ENCODE peak calls at places on chromosomes 16 and 17, in ten cellular contexts. S, P, U, M, H, X, F, A, G and V are unnamed samples.

GRCh38 chr16:15983898-15984297 is 34.5 kb downstream of the ABCC1 start:
- DNase-seq in S (peak), P (no peak), U (no peak), M (peak), H (no peak), X (no peak), F (no peak), A (no peak), G (no peak), V (no peak)

GRCh38 chr17:80892900-80893603 is 98.6 kb upstream of the CHMP6 start:
- DNase-seq in S (peak), P (no peak), U (no peak), M (no peak), H (no peak), X (no peak), F (no peak), A (peak), G (no peak), V (peak)

GRCh38 chr17:81683208-81683583 is 401 bp downstream of the ARL16 start:
- DNase-seq in S (peak), P (no peak), U (no peak), M (no peak), H (no peak), X (no peak), F (no peak), A (no peak), G (no peak), V (peak)

GRCh38 chr16:56263711-56264608 is 72.7 kb downstream of the GNAO1 start:
- DNase-seq in S (no peak), P (no peak), U (peak), M (peak), H (no peak), X (no peak), F (no peak), A (no peak), G (no peak), V (no peak)

GRCh38 chr17:39923230-39923629 is 4.2 kb downstream of the ORMDL3 start:
- DNase-seq in S (no peak), P (no peak), U (no peak), M (no peak), H (no peak), X (no peak), F (no peak), A (no peak), G (no peak), V (no peak)

GRCh38 chr17:7750321-7750821 is 32.8 kb downstream of the DNAH2 start:
- DNase-seq in S (peak), P (no peak), U (no peak), M (no peak), H (no peak), X (no peak), F (no peak), A (no peak), G (no peak), V (no peak)

GRCh38 chr17:74736423-74737298 is at the start of gene RAB37:
- DNase-seq in S (no peak), P (no peak), U (peak), M (peak), H (no peak), X (no peak), F (no peak), A (peak), G (peak), V (peak)

GRCh38 chr17:77287432-77288068 is 146.8 kb downstream of the SEC14L1 start:
- DNase-seq in S (peak), P (no peak), U (no peak), M (peak), H (peak), X (no peak), F (no peak), A (peak), G (no peak), V (no peak)

GRCh38 chr17:9175700-9176467 is 154.6 kb downstream of the NTN1 start:
- DNase-seq in S (no peak), P (no peak), U (no peak), M (no peak), H (peak), X (no peak), F (no peak), A (no peak), G (no peak), V (no peak)

DNA sequence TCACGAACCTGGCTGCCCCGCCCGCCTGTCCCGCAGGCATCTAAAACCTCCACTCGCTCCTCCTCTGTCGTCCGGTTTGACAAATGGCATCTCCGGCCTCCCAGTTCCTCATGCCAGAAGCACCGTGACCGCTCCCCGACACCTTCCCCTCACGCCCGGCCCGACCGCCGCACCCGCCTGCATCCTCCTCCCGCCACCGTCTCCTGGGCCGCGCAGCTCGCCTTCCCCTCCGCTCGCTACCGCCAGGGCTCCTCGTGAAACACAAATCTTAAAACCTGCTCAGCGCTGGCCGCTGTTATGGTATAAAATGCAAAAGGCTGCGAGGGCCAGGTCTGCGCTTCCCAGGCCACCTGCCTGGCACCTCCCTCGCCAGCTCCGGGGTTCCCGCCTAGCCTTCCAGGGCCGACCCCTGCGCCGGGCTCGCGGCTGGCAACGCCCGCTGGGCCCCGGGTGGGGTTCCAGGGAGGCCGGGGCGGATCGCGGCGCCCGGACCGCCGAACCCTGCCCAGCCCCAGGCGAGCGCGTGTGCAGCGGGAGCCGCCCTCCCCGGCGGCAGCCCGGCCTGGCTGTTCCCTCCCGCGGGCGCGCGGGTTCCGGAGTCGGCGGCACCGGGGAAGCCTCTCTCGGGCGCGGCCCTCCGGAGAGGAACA is 488 bp downstream of the SPSB3 start:
- DNase-seq in S (peak), P (no peak), U (no peak), M (peak), H (no peak), X (no peak), F (no peak), A (peak), G (peak), V (peak)
- TF ChIP-seq POLR2A in S (no peak), P (no peak), U (peak), M (no peak), H (no peak), X (no peak), F (no peak), A (peak), G (no peak), V (no peak)

GRCh38 chr17:57915532-57915931 is 39.7 kb downstream of the CUEDC1 start:
- DNase-seq in S (peak), P (no peak), U (no peak), M (peak), H (no peak), X (no peak), F (no peak), A (no peak), G (no peak), V (no peak)
- H3K4me3 ChIP-seq in S (no peak), P (no peak), U (no peak), M (no peak), H (no peak), X (no peak), F (no peak), A (no peak), G (no peak), V (no peak)

DNA sequence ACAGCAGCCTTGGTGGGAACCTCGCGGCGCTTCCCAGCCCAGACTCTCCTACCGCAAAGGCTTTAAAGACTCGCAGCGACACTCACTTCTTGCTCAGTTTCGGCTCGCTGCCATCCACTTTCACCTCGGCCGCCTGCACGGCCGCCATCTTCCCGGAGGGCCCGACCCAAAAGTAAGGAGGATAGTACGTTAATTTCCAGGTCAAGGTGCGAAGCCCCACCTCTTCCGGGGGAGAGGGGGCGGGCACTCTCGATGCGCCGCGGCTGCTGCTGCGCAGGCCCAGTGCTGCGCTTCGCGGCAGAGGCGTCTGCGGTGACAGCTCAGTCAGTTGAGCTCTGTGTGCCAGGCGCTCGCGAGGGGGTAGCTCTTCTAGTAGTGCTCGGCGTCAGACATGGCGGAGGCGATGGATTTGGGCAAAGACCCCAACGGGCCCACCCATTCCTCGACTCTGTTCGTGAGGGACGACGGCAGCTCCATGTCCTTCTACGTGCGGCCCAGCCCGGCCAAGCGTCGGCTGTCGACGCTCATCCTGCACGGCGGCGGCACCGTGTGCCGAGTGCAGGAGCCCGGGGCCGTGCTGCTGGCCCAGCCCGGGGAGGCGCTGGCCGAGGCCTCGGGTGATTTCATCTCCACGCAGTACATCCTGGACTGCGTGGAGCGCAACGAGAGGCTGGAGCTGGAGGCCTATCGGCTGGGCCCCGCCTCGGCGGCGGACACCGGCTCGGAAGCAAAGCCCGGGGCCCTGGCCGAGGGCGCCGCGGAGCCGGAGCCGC is at the start of the genes KARS1 and TERF2IP:
- DNase-seq in S (peak), P (peak), U (peak), M (peak), H (peak), X (peak), F (peak), A (peak), G (peak), V (peak)
- TF ChIP-seq POLR2A in S (peak), P (peak), U (peak), M (peak), H (peak), X (peak), F (peak), A (peak), G (peak), V (peak)

GRCh38 chr17:162689-163088 is 18.8 kb downstream of the DOC2B start:
- DNase-seq in S (no peak), P (no peak), U (no peak), M (no peak), H (no peak), X (no peak), F (no peak), A (no peak), G (no peak), V (no peak)

GRCh38 chr17:161481-161880 is 20.0 kb downstream of the DOC2B start:
- DNase-seq in S (no peak), P (no peak), U (no peak), M (no peak), H (no peak), X (no peak), F (no peak), A (no peak), G (no peak), V (no peak)

GRCh38 chr17:163514-164103 is 17.8 kb downstream of the DOC2B start:
- DNase-seq in S (no peak), P (no peak), U (peak), M (no peak), H (no peak), X (no peak), F (no peak), A (no peak), G (no peak), V (no peak)

GRCh38 chr17:165939-166338 is 15.5 kb downstream of the DOC2B start:
- DNase-seq in S (no peak), P (no peak), U (no peak), M (no peak), H (no peak), X (no peak), F (no peak), A (no peak), G (no peak), V (no peak)

GRCh38 chr17:164536-165235 is 16.8 kb downstream of the DOC2B start:
- DNase-seq in S (peak), P (no peak), U (peak), M (peak), H (no peak), X (peak), F (no peak), A (peak), G (no peak), V (peak)
- H3K4me3 ChIP-seq in S (no peak), P (no peak), U (no peak), M (no peak), H (no peak), X (no peak), F (no peak), A (no peak), G (no peak), V (no peak)

GRCh38 chr16:81702506-81702905 is 76.6 kb upstream of the PLCG2 start:
- DNase-seq in S (no peak), P (no peak), U (no peak), M (no peak), H (no peak), X (no peak), F (no peak), A (no peak), G (no peak), V (no peak)
- TF ChIP-seq POLR2A in S (no peak), P (no peak), U (no peak), M (no peak), H (no peak), X (no peak), F (no peak), A (no peak), G (no peak), V (no peak)

GRCh38 chr16:68275611-68276191 is 11.4 kb downstream of the SLC7A6 start:
- DNase-seq in S (no peak), P (no peak), U (no peak), M (no peak), H (peak), X (no peak), F (no peak), A (no peak), G (no peak), V (peak)
- H3K4me3 ChIP-seq in S (no peak), P (no peak), U (no peak), M (no peak), H (no peak), X (no peak), F (no peak), A (no peak), G (no peak), V (no peak)

DNA sequence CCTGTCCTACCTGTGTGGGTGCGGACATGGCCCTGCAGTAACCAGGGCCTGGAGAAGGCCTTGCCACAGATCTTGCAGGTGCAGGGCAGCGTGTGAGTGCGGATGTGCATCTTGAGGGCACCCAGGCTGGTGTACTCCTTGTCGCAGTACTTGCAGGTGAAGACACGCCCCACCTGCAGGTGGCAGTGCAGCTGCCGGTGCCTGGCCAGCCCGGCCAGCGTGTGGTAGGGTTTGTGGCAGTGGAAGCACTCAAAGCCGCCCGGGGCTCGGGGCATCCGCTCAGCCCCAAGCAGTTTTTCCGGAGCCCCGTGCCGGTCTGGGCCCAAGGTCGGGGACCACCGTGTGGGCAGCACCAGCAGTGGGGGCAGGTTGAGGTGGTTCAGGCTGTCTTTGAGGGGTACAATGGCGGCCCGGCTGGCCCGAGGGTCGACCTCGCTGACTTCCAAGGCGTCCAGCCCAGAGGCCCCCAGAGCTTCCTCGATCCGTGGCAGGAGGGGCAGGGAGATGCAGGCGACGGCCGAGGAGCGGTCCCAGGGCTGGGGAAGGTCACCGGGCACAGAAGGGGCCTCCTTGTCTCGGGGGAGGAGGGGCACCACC is 5.1 kb downstream of the SNAI3 start:
- DNase-seq in S (no peak), P (no peak), U (peak), M (no peak), H (no peak), X (no peak), F (no peak), A (peak), G (peak), V (peak)
- TF ChIP-seq POLR2A in S (no peak), P (no peak), U (no peak), M (no peak), H (no peak), X (no peak), F (no peak), A (no peak), G (no peak), V (no peak)

GRCh38 chr17:50866950-50867855 is 1.0 kb upstream of the TOB1 start:
- DNase-seq in S (peak), P (peak), U (peak), M (peak), H (peak), X (peak), F (peak), A (peak), G (peak), V (peak)

GRCh38 chr17:50867856-50868438 is 1.8 kb upstream of the TOB1 start:
- DNase-seq in S (peak), P (no peak), U (no peak), M (no peak), H (no peak), X (no peak), F (no peak), A (no peak), G (no peak), V (no peak)

GRCh38 chr17:50866261-50866949 is at the start of gene TOB1:
- DNase-seq in S (peak), P (peak), U (peak), M (peak), H (peak), X (peak), F (peak), A (peak), G (peak), V (peak)

GRCh38 chr17:50865868-50866260 is 290 bp downstream of the TOB1 start:
- DNase-seq in S (no peak), P (no peak), U (peak), M (no peak), H (no peak), X (no peak), F (no peak), A (no peak), G (no peak), V (no peak)

DNA sequence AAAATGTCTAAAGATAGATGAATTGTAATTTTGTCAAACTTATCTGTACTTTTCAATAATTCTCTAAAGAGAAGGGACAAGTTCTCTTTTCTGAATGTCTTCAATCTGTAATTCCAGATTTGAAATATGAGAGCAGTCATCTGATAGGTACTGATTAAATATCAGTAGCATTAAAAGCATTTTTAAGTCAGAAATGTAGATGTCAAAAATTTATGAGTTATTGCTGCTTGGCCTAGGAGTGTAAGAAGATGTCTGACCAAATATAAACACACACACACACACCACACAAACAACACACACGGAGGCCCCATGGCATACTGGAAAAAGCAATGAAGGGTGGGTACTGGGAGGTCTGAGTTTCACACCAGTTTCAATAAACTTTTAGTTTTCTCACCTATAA is 2.4 kb upstream of the TOB1 start:
- DNase-seq in S (no peak), P (no peak), U (no peak), M (no peak), H (no peak), X (no peak), F (no peak), A (no peak), G (no peak), V (no peak)
- H3K4me3 ChIP-seq in S (no peak), P (no peak), U (no peak), M (peak), H (no peak), X (no peak), F (no peak), A (peak), G (peak), V (no peak)

GRCh38 chr17:79626156-79626890 is 15.5 kb upstream of the RBFOX3 start:
- DNase-seq in S (no peak), P (peak), U (no peak), M (no peak), H (no peak), X (peak), F (no peak), A (no peak), G (peak), V (no peak)
- TF ChIP-seq POLR2A in S (no peak), P (no peak), U (no peak), M (no peak), H (no peak), X (no peak), F (no peak), A (no peak), G (no peak), V (no peak)

GRCh38 chr17:6557040-6557438 is 684 bp upstream of the PITPNM3 start:
- DNase-seq in S (no peak), P (no peak), U (no peak), M (no peak), H (no peak), X (no peak), F (no peak), A (no peak), G (peak), V (no peak)
- H3K4me3 ChIP-seq in S (no peak), P (peak), U (no peak), M (no peak), H (peak), X (peak), F (peak), A (peak), G (peak), V (no peak)